ENCODE peak calls at places on chromosome 13, in five cellular contexts. T, H, X, B and P are unnamed samples.

GRCh38 chr13:109750376-109750775 is 36.0 kb downstream of the IRS2 start:
- DNase-seq in H (no peak), B (no peak), T (no peak), X (no peak), P (no peak)

GRCh38 chr13:26992951-26993490 is 178.6 kb downstream of the USP12 start:
- DNase-seq in T (no peak), B (no peak), X (no peak), H (peak; percentile 22), P (no peak)

GRCh38 chr13:49419292-49419691 is 24.6 kb downstream of the CAB39L start:
- DNase-seq in H (no peak), T (no peak), X (no peak), B (no peak), P (no peak)

GRCh38 chr13:66328486-66328885 is 901.6 kb downstream of the PCDH9 start:
- DNase-seq in B (no peak), T (no peak), H (no peak), X (no peak), P (no peak)

GRCh38 chr13:72221276-72221962 is 354.4 kb upstream of the DACH1 start:
- DNase-seq in H (peak; percentile 35), T (peak; percentile 16), X (no peak), B (peak; percentile 38), P (no peak)

GRCh38 chr13:110873639-110874507 is 41.0 kb downstream of the ANKRD10 start:
- DNase-seq in H (no peak), X (no peak), B (no peak), T (no peak), P (no peak)

GRCh38 chr13:91398413-91399188 is at the start of gene GPC5:
- DNase-seq in B (peak; percentile 87), T (peak; percentile 86), X (peak; percentile 45), H (peak; percentile 86), P (peak; percentile 60)

GRCh38 chr13:101303512-101303911 is 112.8 kb downstream of the NALCN start:
- DNase-seq in H (no peak), B (no peak), T (no peak), X (no peak), P (no peak)

GRCh38 chr13:80339841-80340642 is 884 bp downstream of the SPRY2 start:
- DNase-seq in H (peak; percentile 76), X (peak; percentile 29), B (peak; percentile 68), T (no peak), P (peak; percentile 46)

GRCh38 chr13:66926851-66927524 is 303.1 kb downstream of the PCDH9 start:
- DNase-seq in H (no peak), B (no peak), X (no peak), T (no peak), P (no peak)

GRCh38 chr13:71587778-71588177 is 279.2 kb downstream of the DACH1 start:
- DNase-seq in B (no peak), H (no peak), T (no peak), X (no peak), P (no peak)

GRCh38 chr13:25654332-25654731 is 282.6 kb downstream of the ATP8A2 start:
- DNase-seq in X (no peak), H (no peak), T (no peak), B (no peak), P (no peak)

GRCh38 chr13:38265135-38265497 is 84.5 kb upstream of the UFM1 start:
- DNase-seq in T (no peak), X (no peak), H (no peak), B (no peak), P (no peak)

GRCh38 chr13:81133066-81133465 is 792.1 kb upstream of the SPRY2 start:
- DNase-seq in X (no peak), H (no peak), T (no peak), B (no peak), P (no peak)

GRCh38 chr13:111049791-111050538 is 65.1 kb upstream of the ARHGEF7 start:
- DNase-seq in X (no peak), B (peak; percentile 69), H (no peak), T (no peak), P (peak; percentile 23)

GRCh38 chr13:89982406-89983085 is 1364.9 kb upstream of the MIR17HG start:
- DNase-seq in X (no peak), H (no peak), T (no peak), B (no peak), P (no peak)

GRCh38 chr13:47901451-47901850 is 99.6 kb downstream of the SUCLA2 start:
- DNase-seq in T (no peak), H (no peak), X (no peak), B (no peak), P (no peak)

GRCh38 chr13:20525144-20525600 is 485 bp downstream of the CRYL1 start:
- DNase-seq in T (no peak), B (peak; percentile 57), H (peak; percentile 52), X (no peak), P (peak; percentile 16)

GRCh38 chr13:57582032-57582431 is 49.5 kb upstream of the PCDH17 start:
- DNase-seq in T (no peak), X (no peak), H (no peak), B (no peak), P (no peak)

GRCh38 chr13:19601749-19602725 is 31.4 kb upstream of the MPHOSPH8 start:
- DNase-seq in T (no peak), H (peak; percentile 61), B (peak; percentile 30), X (peak; percentile 13), P (no peak)

GRCh38 chr13:71613347-71613746 is 253.7 kb downstream of the DACH1 start:
- DNase-seq in H (no peak), T (no peak), B (no peak), X (no peak), P (no peak)

GRCh38 chr13:51683537-51684050 is 99.3 kb downstream of the WDFY2 start:
- DNase-seq in X (no peak), H (no peak), T (no peak), B (no peak), P (no peak)

GRCh38 chr13:97284558-97284957 is 62.4 kb downstream of the MBNL2 start:
- DNase-seq in X (no peak), H (no peak), B (no peak), T (no peak), P (no peak)

GRCh38 chr13:74866151-74866550 is 615.8 kb downstream of the TBC1D4 start:
- DNase-seq in B (no peak), H (no peak), T (no peak), X (no peak), P (no peak)

GRCh38 chr13:51549050-51549449 is 35.2 kb upstream of the WDFY2 start:
- DNase-seq in H (no peak), X (no peak), T (no peak), B (peak; percentile 11), P (no peak)

GRCh38 chr13:35988648-35989081 is 142.5 kb downstream of the DCLK1 start:
- DNase-seq in T (no peak), B (no peak), X (no peak), H (no peak), P (no peak)

GRCh38 chr13:113547248-113547971 is 37.1 kb upstream of the TFDP1 start:
- DNase-seq in H (no peak), X (no peak), B (no peak), T (no peak), P (no peak)

GRCh38 chr13:83085186-83085900 is 796.9 kb downstream of the SLITRK1 start:
- DNase-seq in B (no peak), T (no peak), H (no peak), X (no peak), P (no peak)

GRCh38 chr13:44306401-44307192 is 67.0 kb upstream of the SERP2 start:
- DNase-seq in T (no peak), H (no peak), B (peak; percentile 68), X (peak; percentile 8), P (peak; percentile 74)

GRCh38 chr13:30133976-30134375 is 173.4 kb downstream of the KATNAL1 start:
- DNase-seq in T (no peak), X (no peak), H (no peak), B (no peak), P (no peak)

GRCh38 chr13:48112896-48113525 is 18.1 kb upstream of the MED4 start:
- DNase-seq in T (no peak), H (no peak), B (no peak), X (no peak), P (no peak)

GRCh38 chr13:29484236-29484635 is 111.3 kb downstream of the SLC7A1 start:
- DNase-seq in T (peak; percentile 36), X (no peak), B (no peak), H (no peak), P (no peak)

GRCh38 chr13:97380696-97381095 is 53.3 kb upstream of the RAP2A start:
- DNase-seq in H (no peak), B (no peak), X (no peak), T (no peak), P (no peak)